ENCODE peak calls at places on chromosome 5, in nine cellular contexts. One of them, this sample, is unnamed.

GRCh38 chr5:100424017-100424416 is 111.2 kb upstream of the FAM174A start:
- DNase-seq in tibial nerve: no peak
- DNase-seq in HCT116: no peak
- DNase-seq in uterus: no peak
- DNase-seq in sigmoid colon: no peak
- DNase-seq in NB4: no peak
- DNase-seq in stomach: no peak
- DNase-seq in spleen: no peak
- DNase-seq in esophagus squamous epithelium: no peak
- DNase-seq in this sample: no peak

GRCh38 chr5:34517249-34517648 is 138.9 kb upstream of the RAI14 start:
- DNase-seq in stomach: no peak
- DNase-seq in esophagus squamous epithelium: no peak
- DNase-seq in uterus: no peak
- DNase-seq in spleen: no peak
- DNase-seq in sigmoid colon: no peak
- DNase-seq in HCT116: no peak
- DNase-seq in NB4: no peak
- DNase-seq in tibial nerve: no peak
- DNase-seq in this sample: no peak

GRCh38 chr5:95986937-95987520 is 25.4 kb upstream of the ELL2 start:
- DNase-seq in HCT116: no peak
- DNase-seq in tibial nerve: no peak
- DNase-seq in esophagus squamous epithelium: no peak
- DNase-seq in stomach: no peak
- DNase-seq in sigmoid colon: no peak
- DNase-seq in NB4: no peak
- DNase-seq in spleen: no peak
- DNase-seq in uterus: no peak
- DNase-seq in this sample: no peak

GRCh38 chr5:50766462-50766861 is 100.0 kb downstream of the PARP8 start:
- DNase-seq in sigmoid colon: no peak
- DNase-seq in stomach: no peak
- DNase-seq in HCT116: no peak
- DNase-seq in uterus: no peak
- DNase-seq in esophagus squamous epithelium: no peak
- DNase-seq in spleen: no peak
- DNase-seq in tibial nerve: no peak
- DNase-seq in NB4: no peak
- DNase-seq in this sample: no peak

GRCh38 chr5:33315170-33315569 is 125.6 kb upstream of the TARS1 start:
- DNase-seq in NB4: no peak
- DNase-seq in esophagus squamous epithelium: no peak
- DNase-seq in HCT116: no peak
- DNase-seq in stomach: no peak
- DNase-seq in spleen: no peak
- DNase-seq in sigmoid colon: no peak
- DNase-seq in uterus: no peak
- DNase-seq in tibial nerve: no peak
- DNase-seq in this sample: no peak

GRCh38 chr5:103587185-103587748 is 24.7 kb upstream of the NUDT12 start:
- DNase-seq in stomach: no peak
- DNase-seq in tibial nerve: no peak
- DNase-seq in uterus: no peak
- DNase-seq in HCT116: no peak
- DNase-seq in NB4: peak; percentile 16
- DNase-seq in sigmoid colon: no peak
- DNase-seq in esophagus squamous epithelium: no peak
- DNase-seq in spleen: no peak
- DNase-seq in this sample: no peak

GRCh38 chr5:139104577-139105271 is 93.4 kb downstream of the SIL1 start:
- DNase-seq in NB4: no peak
- DNase-seq in tibial nerve: peak; percentile 41
- DNase-seq in uterus: peak; percentile 89
- DNase-seq in stomach: no peak
- DNase-seq in HCT116: no peak
- DNase-seq in sigmoid colon: peak; percentile 90
- DNase-seq in spleen: no peak
- DNase-seq in esophagus squamous epithelium: no peak
- DNase-seq in this sample: peak; percentile 58

GRCh38 chr5:128284236-128284635 is 200.7 kb downstream of the SLC12A2 start:
- DNase-seq in HCT116: no peak
- DNase-seq in sigmoid colon: no peak
- DNase-seq in uterus: no peak
- DNase-seq in stomach: no peak
- DNase-seq in esophagus squamous epithelium: no peak
- DNase-seq in NB4: no peak
- DNase-seq in tibial nerve: no peak
- DNase-seq in spleen: no peak
- DNase-seq in this sample: no peak

GRCh38 chr5:53023969-53024368 is 34.8 kb downstream of the ITGA2 start:
- DNase-seq in esophagus squamous epithelium: no peak
- DNase-seq in stomach: no peak
- DNase-seq in sigmoid colon: no peak
- DNase-seq in NB4: peak; percentile 14
- DNase-seq in spleen: no peak
- DNase-seq in HCT116: no peak
- DNase-seq in tibial nerve: no peak
- DNase-seq in uterus: no peak
- DNase-seq in this sample: peak; percentile 27

GRCh38 chr5:109126481-109126880 is 283.3 kb downstream of the PJA2 start:
- DNase-seq in uterus: no peak
- DNase-seq in tibial nerve: no peak
- DNase-seq in stomach: no peak
- DNase-seq in esophagus squamous epithelium: no peak
- DNase-seq in sigmoid colon: no peak
- DNase-seq in NB4: no peak
- DNase-seq in spleen: no peak
- DNase-seq in HCT116: no peak
- DNase-seq in this sample: no peak

GRCh38 chr5:169626779-169627178 is 10.3 kb upstream of the DOCK2 start:
- DNase-seq in stomach: no peak
- DNase-seq in esophagus squamous epithelium: no peak
- DNase-seq in uterus: no peak
- DNase-seq in HCT116: no peak
- DNase-seq in NB4: no peak
- DNase-seq in tibial nerve: no peak
- DNase-seq in spleen: no peak
- DNase-seq in sigmoid colon: no peak
- DNase-seq in this sample: no peak

GRCh38 chr5:159105318-159106053 is 5.8 kb upstream of the EBF1 start:
- DNase-seq in stomach: no peak
- DNase-seq in sigmoid colon: no peak
- DNase-seq in esophagus squamous epithelium: no peak
- DNase-seq in tibial nerve: no peak
- DNase-seq in HCT116: no peak
- DNase-seq in NB4: peak; percentile 12
- DNase-seq in spleen: peak; percentile 78
- DNase-seq in uterus: peak; percentile 19
- DNase-seq in this sample: peak; percentile 84

GRCh38 chr5:72723584-72723983 is 92.9 kb upstream of the TNPO1 start:
- DNase-seq in tibial nerve: no peak
- DNase-seq in NB4: no peak
- DNase-seq in stomach: no peak
- DNase-seq in esophagus squamous epithelium: no peak
- DNase-seq in uterus: no peak
- DNase-seq in spleen: no peak
- DNase-seq in sigmoid colon: no peak
- DNase-seq in HCT116: no peak
- DNase-seq in this sample: no peak

GRCh38 chr5:16579142-16579541 is 37.7 kb downstream of the RETREG1 start:
- DNase-seq in uterus: no peak
- DNase-seq in HCT116: no peak
- DNase-seq in esophagus squamous epithelium: no peak
- DNase-seq in spleen: no peak
- DNase-seq in stomach: peak; percentile 60
- DNase-seq in NB4: no peak
- DNase-seq in sigmoid colon: peak; percentile 77
- DNase-seq in tibial nerve: no peak
- DNase-seq in this sample: no peak

GRCh38 chr5:115169392-115170127 is at the start of gene TRIM36:
- DNase-seq in tibial nerve: peak; percentile 83
- DNase-seq in stomach: peak; percentile 97
- DNase-seq in NB4: peak; percentile 97
- DNase-seq in HCT116: peak; percentile 85
- DNase-seq in spleen: peak; percentile 97
- DNase-seq in uterus: peak; percentile 78
- DNase-seq in esophagus squamous epithelium: peak; percentile 59
- DNase-seq in sigmoid colon: peak; percentile 91
- DNase-seq in this sample: peak; percentile 89
- TF ChIP-seq POLR2A in tibial nerve: peak; percentile 66
- TF ChIP-seq POLR2A in stomach: no peak
- TF ChIP-seq POLR2A in NB4: peak; percentile 47
- TF ChIP-seq POLR2A in HCT116: peak; percentile 69
- TF ChIP-seq POLR2A in spleen: peak; percentile 35
- TF ChIP-seq POLR2A in uterus: peak; percentile 63
- TF ChIP-seq POLR2A in esophagus squamous epithelium: no peak
- TF ChIP-seq POLR2A in sigmoid colon: peak; percentile 74
- TF ChIP-seq POLR2A in this sample: no peak

GRCh38 chr5:3597002-3597726 is 1.5 kb downstream of the IRX1 start:
- DNase-seq in esophagus squamous epithelium: no peak
- DNase-seq in tibial nerve: no peak
- DNase-seq in stomach: no peak
- DNase-seq in uterus: no peak
- DNase-seq in sigmoid colon: no peak
- DNase-seq in NB4: no peak
- DNase-seq in spleen: no peak
- DNase-seq in HCT116: no peak
- DNase-seq in this sample: no peak

GRCh38 chr5:3598725-3599282 is 3.2 kb downstream of the IRX1 start:
- DNase-seq in uterus: no peak
- DNase-seq in stomach: no peak
- DNase-seq in HCT116: no peak
- DNase-seq in tibial nerve: no peak
- DNase-seq in NB4: no peak
- DNase-seq in esophagus squamous epithelium: no peak
- DNase-seq in sigmoid colon: no peak
- DNase-seq in spleen: no peak
- DNase-seq in this sample: peak; percentile 77

GRCh38 chr5:3599283-3600105 is 3.9 kb downstream of the IRX1 start:
- DNase-seq in HCT116: no peak
- DNase-seq in sigmoid colon: no peak
- DNase-seq in esophagus squamous epithelium: no peak
- DNase-seq in spleen: no peak
- DNase-seq in NB4: no peak
- DNase-seq in tibial nerve: no peak
- DNase-seq in stomach: no peak
- DNase-seq in uterus: no peak
- DNase-seq in this sample: peak; percentile 84

GRCh38 chr5:3597727-3598082 is 2.1 kb downstream of the IRX1 start:
- DNase-seq in spleen: no peak
- DNase-seq in sigmoid colon: no peak
- DNase-seq in stomach: no peak
- DNase-seq in HCT116: no peak
- DNase-seq in tibial nerve: no peak
- DNase-seq in NB4: no peak
- DNase-seq in esophagus squamous epithelium: no peak
- DNase-seq in uterus: no peak
- DNase-seq in this sample: no peak

GRCh38 chr5:3598236-3598635 is 2.6 kb downstream of the IRX1 start:
- DNase-seq in HCT116: no peak
- DNase-seq in spleen: no peak
- DNase-seq in NB4: no peak
- DNase-seq in esophagus squamous epithelium: no peak
- DNase-seq in tibial nerve: no peak
- DNase-seq in uterus: no peak
- DNase-seq in sigmoid colon: no peak
- DNase-seq in stomach: no peak
- DNase-seq in this sample: no peak
- H3K4me3 ChIP-seq in HCT116: no peak overlapping the region
- H3K4me3 ChIP-seq in spleen: no peak overlapping the region
- H3K4me3 ChIP-seq in NB4: no peak overlapping the region
- H3K4me3 ChIP-seq in esophagus squamous epithelium: no peak overlapping the region
- H3K4me3 ChIP-seq in tibial nerve: no peak overlapping the region
- H3K4me3 ChIP-seq in uterus: no peak overlapping the region
- H3K4me3 ChIP-seq in sigmoid colon: no peak overlapping the region
- H3K4me3 ChIP-seq in stomach: no peak overlapping the region
- H3K4me3 ChIP-seq in this sample: no peak overlapping the region

GRCh38 chr5:151686673-151687378 is at the start of gene SPARC:
- DNase-seq in NB4: peak; percentile 93
- DNase-seq in uterus: peak; percentile 92
- DNase-seq in spleen: no peak
- DNase-seq in stomach: no peak
- DNase-seq in sigmoid colon: peak; percentile 94
- DNase-seq in tibial nerve: peak; percentile 81
- DNase-seq in HCT116: no peak
- DNase-seq in esophagus squamous epithelium: peak; percentile 29
- DNase-seq in this sample: peak; percentile 88
- TF ChIP-seq POLR2A in NB4: peak; percentile 19
- TF ChIP-seq POLR2A in uterus: peak; percentile 95
- TF ChIP-seq POLR2A in spleen: peak; percentile 56
- TF ChIP-seq POLR2A in stomach: no peak
- TF ChIP-seq POLR2A in sigmoid colon: peak; percentile 86
- TF ChIP-seq POLR2A in tibial nerve: peak; percentile 89
- TF ChIP-seq POLR2A in HCT116: no peak
- TF ChIP-seq POLR2A in esophagus squamous epithelium: no peak
- TF ChIP-seq POLR2A in this sample: no peak

GRCh38 chr5:42592401-42592800 is 164.2 kb upstream of the CCDC152 start:
- DNase-seq in tibial nerve: no peak
- DNase-seq in spleen: no peak
- DNase-seq in esophagus squamous epithelium: no peak
- DNase-seq in sigmoid colon: no peak
- DNase-seq in uterus: no peak
- DNase-seq in stomach: no peak
- DNase-seq in NB4: no peak
- DNase-seq in HCT116: no peak
- DNase-seq in this sample: no peak

GRCh38 chr5:42590566-42590965 is 166.1 kb upstream of the CCDC152 start:
- DNase-seq in esophagus squamous epithelium: no peak
- DNase-seq in tibial nerve: no peak
- DNase-seq in spleen: no peak
- DNase-seq in stomach: no peak
- DNase-seq in HCT116: no peak
- DNase-seq in NB4: no peak
- DNase-seq in sigmoid colon: no peak
- DNase-seq in uterus: no peak
- DNase-seq in this sample: no peak

GRCh38 chr5:42586625-42587024 is 163.4 kb downstream of the GHR start:
- DNase-seq in tibial nerve: no peak
- DNase-seq in esophagus squamous epithelium: no peak
- DNase-seq in HCT116: no peak
- DNase-seq in NB4: no peak
- DNase-seq in spleen: no peak
- DNase-seq in uterus: peak; percentile 22
- DNase-seq in sigmoid colon: peak; percentile 72
- DNase-seq in stomach: peak; percentile 44
- DNase-seq in this sample: no peak

GRCh38 chr5:42587056-42587723 is 164.0 kb downstream of the GHR start:
- DNase-seq in sigmoid colon: no peak
- DNase-seq in spleen: no peak
- DNase-seq in NB4: no peak
- DNase-seq in tibial nerve: no peak
- DNase-seq in uterus: no peak
- DNase-seq in stomach: no peak
- DNase-seq in esophagus squamous epithelium: no peak
- DNase-seq in HCT116: no peak
- DNase-seq in this sample: no peak

DNA sequence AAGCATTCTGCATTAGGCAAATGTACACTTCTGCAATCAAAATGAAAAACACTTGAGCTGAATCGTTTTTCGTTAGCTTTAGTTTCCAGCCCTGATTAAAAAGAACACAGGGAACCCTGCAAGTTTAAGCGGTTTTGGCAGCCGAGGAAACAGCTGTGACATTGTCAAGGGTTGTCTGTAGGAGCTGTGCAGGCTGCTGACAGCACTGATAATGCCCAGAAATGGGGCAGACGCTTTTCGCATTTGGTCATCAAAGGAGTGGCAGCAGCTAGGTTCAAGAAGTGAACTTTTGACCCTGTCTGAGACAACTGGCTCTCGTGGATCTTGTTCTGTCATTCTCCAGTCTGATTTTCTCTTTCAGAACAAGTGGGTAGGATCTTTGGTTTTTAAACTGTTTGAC is 165.6 kb upstream of the CCDC152 start:
- DNase-seq in NB4: no peak
- DNase-seq in spleen: no peak
- DNase-seq in esophagus squamous epithelium: no peak
- DNase-seq in HCT116: no peak
- DNase-seq in uterus: peak; percentile 28
- DNase-seq in tibial nerve: no peak
- DNase-seq in sigmoid colon: peak; percentile 69
- DNase-seq in stomach: no peak
- DNase-seq in this sample: peak; percentile 31
- H3K4me3 ChIP-seq in NB4: no peak overlapping the region
- H3K4me3 ChIP-seq in spleen: no peak overlapping the region
- H3K4me3 ChIP-seq in esophagus squamous epithelium: no peak overlapping the region
- H3K4me3 ChIP-seq in HCT116: no peak overlapping the region
- H3K4me3 ChIP-seq in uterus: no peak overlapping the region
- H3K4me3 ChIP-seq in tibial nerve: no peak overlapping the region
- H3K4me3 ChIP-seq in sigmoid colon: peak overlapping the region; percentile 10
- H3K4me3 ChIP-seq in stomach: no peak overlapping the region
- H3K4me3 ChIP-seq in this sample: no peak overlapping the region